ENCODE peak calls at places on chromosome 1, in eight cellular contexts. One of them, this sample, is unnamed.

GRCh38 chr1:174996474-174996873 is 3.3 kb upstream of the CACYBP start:
- DNase-seq in prostate gland: no peak
- DNase-seq in adrenal gland: no peak
- DNase-seq in testis: no peak
- DNase-seq in A549: no peak
- DNase-seq in spleen: no peak
- DNase-seq in GM12878: no peak
- DNase-seq in tibial nerve: no peak
- DNase-seq in this sample: no peak

GRCh38 chr1:156337888-156338179 is 258 bp downstream of the CCT3 start:
- DNase-seq in GM12878: no peak
- DNase-seq in adrenal gland: no peak
- DNase-seq in spleen: no peak
- DNase-seq in prostate gland: no peak
- DNase-seq in tibial nerve: no peak
- DNase-seq in testis: no peak
- DNase-seq in A549: no peak
- DNase-seq in this sample: no peak

GRCh38 chr1:112256413-112256812 is 139.6 kb upstream of the CTTNBP2NL start:
- DNase-seq in A549: no peak
- DNase-seq in prostate gland: no peak
- DNase-seq in spleen: no peak
- DNase-seq in tibial nerve: no peak
- DNase-seq in GM12878: no peak
- DNase-seq in testis: no peak
- DNase-seq in adrenal gland: no peak
- DNase-seq in this sample: no peak

GRCh38 chr1:8384088-8384487 is 66.2 kb downstream of the SLC45A1 start:
- DNase-seq in testis: no peak
- DNase-seq in GM12878: no peak
- DNase-seq in spleen: no peak
- DNase-seq in tibial nerve: no peak
- DNase-seq in prostate gland: no peak
- DNase-seq in A549: no peak
- DNase-seq in adrenal gland: no peak
- DNase-seq in this sample: no peak

GRCh38 chr1:239426821-239427495 is 40.6 kb downstream of the CHRM3 start:
- DNase-seq in spleen: no peak
- DNase-seq in A549: no peak
- DNase-seq in testis: no peak
- DNase-seq in prostate gland: no peak
- DNase-seq in GM12878: no peak
- DNase-seq in tibial nerve: no peak
- DNase-seq in adrenal gland: no peak
- DNase-seq in this sample: no peak

GRCh38 chr1:183993132-183993531 is 44.4 kb downstream of the COLGALT2 start:
- DNase-seq in GM12878: no peak
- DNase-seq in adrenal gland: no peak
- DNase-seq in testis: no peak
- DNase-seq in tibial nerve: no peak
- DNase-seq in A549: no peak
- DNase-seq in spleen: no peak
- DNase-seq in prostate gland: no peak
- DNase-seq in this sample: no peak

GRCh38 chr1:223074427-223074826 is 68.6 kb downstream of the TLR5 start:
- DNase-seq in prostate gland: no peak
- DNase-seq in spleen: no peak
- DNase-seq in A549: no peak
- DNase-seq in testis: no peak
- DNase-seq in GM12878: no peak
- DNase-seq in tibial nerve: no peak
- DNase-seq in adrenal gland: no peak
- DNase-seq in this sample: peak; percentile 37

GRCh38 chr1:218436997-218437396 is 91.9 kb downstream of the TGFB2 start:
- DNase-seq in testis: no peak
- DNase-seq in A549: no peak
- DNase-seq in prostate gland: no peak
- DNase-seq in GM12878: no peak
- DNase-seq in adrenal gland: no peak
- DNase-seq in tibial nerve: no peak
- DNase-seq in spleen: no peak
- DNase-seq in this sample: no peak

GRCh38 chr1:25844485-25845337 is 14.5 kb downstream of the AUNIP start:
- DNase-seq in prostate gland: no peak
- DNase-seq in GM12878: no peak
- DNase-seq in A549: no peak
- DNase-seq in spleen: no peak
- DNase-seq in adrenal gland: no peak
- DNase-seq in testis: no peak
- DNase-seq in tibial nerve: no peak
- DNase-seq in this sample: no peak

DNA sequence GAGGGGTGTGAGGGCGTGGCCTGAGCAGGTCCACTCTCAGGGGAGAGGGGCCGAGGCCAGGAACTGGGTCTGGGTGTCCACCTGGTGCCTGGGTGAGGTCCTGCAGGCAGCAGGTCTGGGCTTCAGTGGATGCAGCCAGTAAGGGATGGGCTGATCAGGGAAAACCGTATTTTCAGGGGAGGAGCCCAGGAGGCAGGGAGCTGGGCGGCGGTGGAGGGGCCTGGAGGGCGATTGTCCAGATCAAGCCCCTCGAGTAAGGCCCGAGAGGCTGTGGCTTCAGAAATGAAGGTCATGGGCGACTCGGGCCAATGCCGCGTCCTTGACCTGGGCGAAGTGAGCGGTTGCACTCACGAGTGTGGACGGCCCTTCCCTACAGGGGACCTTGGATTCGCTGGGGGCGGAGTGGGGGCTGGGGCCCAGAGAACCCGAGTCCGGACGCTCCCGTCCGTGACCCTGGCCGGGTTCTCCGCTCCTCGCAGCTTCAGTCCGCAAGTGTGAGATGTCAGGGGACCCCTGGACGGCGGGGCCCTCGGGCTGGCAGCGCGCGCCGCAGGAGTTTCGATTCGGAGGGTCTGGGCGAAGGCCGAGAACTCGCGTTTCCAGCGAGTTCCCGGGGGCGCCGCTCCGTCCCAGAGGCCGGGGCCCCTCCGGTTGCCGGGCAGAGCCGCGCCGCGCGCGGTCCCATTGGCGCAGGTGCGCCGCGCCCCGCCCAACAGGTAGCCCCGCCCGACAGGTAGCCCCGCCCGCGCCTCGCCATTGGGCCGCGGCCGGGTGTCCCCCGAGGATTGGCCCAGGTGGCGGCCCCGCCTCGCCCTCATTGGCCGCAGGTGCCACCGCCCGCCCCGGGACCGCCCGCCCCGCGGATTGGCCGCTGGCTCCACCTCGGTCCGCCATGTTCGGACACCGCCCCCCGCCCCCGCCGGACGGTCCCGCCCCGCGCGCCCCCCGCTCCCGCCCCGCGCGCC is at the start of gene PRKCZ:
- DNase-seq in A549: peak; percentile 86
- DNase-seq in tibial nerve: no peak
- DNase-seq in adrenal gland: peak; percentile 94
- DNase-seq in GM12878: peak; percentile 28
- DNase-seq in spleen: peak; percentile 96
- DNase-seq in testis: peak; percentile 92
- DNase-seq in prostate gland: peak; percentile 94
- DNase-seq in this sample: peak; percentile 88
- TF ChIP-seq POLR2A in A549: peak; percentile 47
- TF ChIP-seq POLR2A in tibial nerve: no peak
- TF ChIP-seq POLR2A in adrenal gland: no peak
- TF ChIP-seq POLR2A in GM12878: no peak
- TF ChIP-seq POLR2A in spleen: peak; percentile 19
- TF ChIP-seq POLR2A in testis: no peak
- TF ChIP-seq POLR2A in prostate gland: peak; percentile 41
- TF ChIP-seq POLR2A in this sample: peak; percentile 42

GRCh38 chr1:46615088-46615487 is 1.5 kb downstream of the MOB3C start:
- DNase-seq in prostate gland: no peak
- DNase-seq in testis: no peak
- DNase-seq in GM12878: no peak
- DNase-seq in tibial nerve: no peak
- DNase-seq in adrenal gland: no peak
- DNase-seq in A549: no peak
- DNase-seq in spleen: no peak
- DNase-seq in this sample: no peak
- H3K4me3 ChIP-seq in prostate gland: no peak overlapping the region
- H3K4me3 ChIP-seq in testis: no peak overlapping the region
- H3K4me3 ChIP-seq in GM12878: peak overlapping the region; percentile 96
- H3K4me3 ChIP-seq in tibial nerve: no peak overlapping the region
- H3K4me3 ChIP-seq in adrenal gland: no peak overlapping the region
- H3K4me3 ChIP-seq in A549: no peak overlapping the region
- H3K4me3 ChIP-seq in spleen: no peak overlapping the region
- H3K4me3 ChIP-seq in this sample: no peak overlapping the region

GRCh38 chr1:198680174-198680871 is 41.5 kb downstream of the PTPRC start:
- DNase-seq in A549: no peak
- DNase-seq in adrenal gland: no peak
- DNase-seq in testis: no peak
- DNase-seq in GM12878: no peak
- DNase-seq in tibial nerve: no peak
- DNase-seq in spleen: peak; percentile 74
- DNase-seq in prostate gland: no peak
- DNase-seq in this sample: no peak

GRCh38 chr1:198678901-198679329 is 40.1 kb downstream of the PTPRC start:
- DNase-seq in GM12878: no peak
- DNase-seq in testis: no peak
- DNase-seq in prostate gland: no peak
- DNase-seq in tibial nerve: no peak
- DNase-seq in A549: no peak
- DNase-seq in spleen: peak; percentile 81
- DNase-seq in adrenal gland: no peak
- DNase-seq in this sample: no peak

GRCh38 chr1:198677027-198677426 is 38.2 kb downstream of the PTPRC start:
- DNase-seq in testis: no peak
- DNase-seq in spleen: no peak
- DNase-seq in tibial nerve: no peak
- DNase-seq in adrenal gland: no peak
- DNase-seq in GM12878: no peak
- DNase-seq in prostate gland: no peak
- DNase-seq in A549: no peak
- DNase-seq in this sample: no peak

GRCh38 chr1:198679535-198680173 is 40.8 kb downstream of the PTPRC start:
- DNase-seq in A549: no peak
- DNase-seq in spleen: peak; percentile 86
- DNase-seq in tibial nerve: no peak
- DNase-seq in prostate gland: no peak
- DNase-seq in testis: peak; percentile 36
- DNase-seq in GM12878: no peak
- DNase-seq in adrenal gland: no peak
- DNase-seq in this sample: peak; percentile 54

GRCh38 chr1:198678301-198678836 is 39.5 kb downstream of the PTPRC start:
- DNase-seq in spleen: no peak
- DNase-seq in tibial nerve: no peak
- DNase-seq in GM12878: no peak
- DNase-seq in prostate gland: no peak
- DNase-seq in adrenal gland: no peak
- DNase-seq in testis: no peak
- DNase-seq in A549: no peak
- DNase-seq in this sample: no peak
- H3K4me1 ChIP-seq in spleen: peaks cover 100% of the 10 kb centered on the region
- H3K4me1 ChIP-seq in tibial nerve: peaks cover 6% of the 10 kb centered on the region
- H3K4me1 ChIP-seq in GM12878: peaks cover 59% of the 10 kb centered on the region
- H3K4me1 ChIP-seq in prostate gland: no peaks in the 10 kb centered on the region
- H3K4me1 ChIP-seq in adrenal gland: no peaks in the 10 kb centered on the region
- H3K4me1 ChIP-seq in testis: no peaks in the 10 kb centered on the region
- H3K4me1 ChIP-seq in A549: no peaks in the 10 kb centered on the region
- H3K4me1 ChIP-seq in this sample: no peaks in the 10 kb centered on the region

GRCh38 chr1:17439250-17440073 is at the start of gene RCC2:
- DNase-seq in adrenal gland: peak; percentile 70
- DNase-seq in A549: peak; percentile 79
- DNase-seq in spleen: peak; percentile 93
- DNase-seq in prostate gland: peak; percentile 37
- DNase-seq in tibial nerve: peak; percentile 22
- DNase-seq in GM12878: no peak
- DNase-seq in testis: peak; percentile 73
- DNase-seq in this sample: peak; percentile 77

GRCh38 chr1:17438977-17439249 is 564 bp downstream of the RCC2 start:
- DNase-seq in spleen: peak; percentile 83
- DNase-seq in prostate gland: no peak
- DNase-seq in tibial nerve: no peak
- DNase-seq in testis: no peak
- DNase-seq in GM12878: no peak
- DNase-seq in A549: no peak
- DNase-seq in adrenal gland: peak; percentile 24
- DNase-seq in this sample: no peak

GRCh38 chr1:17436380-17437174 is 2.9 kb downstream of the RCC2 start:
- DNase-seq in prostate gland: no peak
- DNase-seq in testis: no peak
- DNase-seq in tibial nerve: no peak
- DNase-seq in spleen: no peak
- DNase-seq in GM12878: no peak
- DNase-seq in A549: no peak
- DNase-seq in adrenal gland: no peak
- DNase-seq in this sample: no peak

GRCh38 chr1:17438176-17438976 is 1.1 kb downstream of the RCC2 start:
- DNase-seq in tibial nerve: peak; percentile 45
- DNase-seq in adrenal gland: peak; percentile 62
- DNase-seq in testis: peak; percentile 70
- DNase-seq in spleen: peak; percentile 94
- DNase-seq in A549: peak; percentile 61
- DNase-seq in prostate gland: peak; percentile 54
- DNase-seq in GM12878: no peak
- DNase-seq in this sample: peak; percentile 77

DNA sequence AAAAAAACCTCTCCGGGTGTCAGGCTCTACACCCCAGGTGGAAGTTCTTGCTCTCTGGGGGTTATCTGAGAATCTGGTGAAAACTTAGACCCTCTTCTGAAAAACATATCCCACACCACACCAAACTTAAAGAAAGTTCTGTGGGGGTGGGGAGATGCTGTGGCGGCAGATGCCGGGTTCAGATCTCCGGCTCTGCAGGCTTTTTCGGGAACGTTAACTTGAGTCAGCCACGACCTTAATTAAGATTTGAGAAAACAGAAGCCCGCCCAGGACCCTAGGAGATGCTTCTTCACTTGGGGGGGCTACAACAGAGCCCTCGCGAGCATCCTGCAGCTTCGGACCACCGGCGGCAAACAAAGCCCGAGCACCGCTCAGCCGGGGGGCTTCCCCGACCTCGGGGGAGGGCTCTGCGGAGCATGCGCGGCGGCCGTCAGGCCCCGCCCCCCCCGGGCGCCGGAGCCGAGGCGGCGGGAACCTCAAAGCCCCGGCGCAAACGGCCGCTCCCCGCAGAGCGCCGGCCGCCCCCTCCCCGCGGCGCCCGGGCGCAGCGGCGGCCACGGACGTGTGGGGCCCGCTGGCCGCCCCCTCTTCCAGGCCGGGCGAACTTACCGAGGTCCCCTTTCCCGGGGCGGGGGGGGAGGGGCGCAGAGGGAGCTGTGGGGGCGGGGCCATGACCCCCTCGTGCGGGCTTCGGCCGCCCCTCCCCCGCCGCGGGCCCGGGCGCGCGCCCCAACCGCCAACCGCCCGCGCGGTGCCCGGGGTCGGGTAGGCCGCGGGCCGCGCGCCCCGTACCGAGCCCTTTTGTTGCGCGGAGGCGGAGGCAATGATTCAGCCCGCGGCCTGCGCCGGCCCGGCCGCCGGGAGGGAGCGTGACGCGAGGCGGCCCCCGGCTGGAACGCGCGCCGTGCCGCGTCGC is 2.0 kb downstream of the RCC2 start:
- DNase-seq in prostate gland: no peak
- DNase-seq in spleen: peak; percentile 91
- DNase-seq in A549: peak; percentile 35
- DNase-seq in adrenal gland: peak; percentile 25
- DNase-seq in tibial nerve: no peak
- DNase-seq in GM12878: no peak
- DNase-seq in testis: peak; percentile 48
- DNase-seq in this sample: peak; percentile 34
- TF ChIP-seq POLR2A in prostate gland: no peak
- TF ChIP-seq POLR2A in spleen: no peak
- TF ChIP-seq POLR2A in A549: no peak
- TF ChIP-seq POLR2A in adrenal gland: no peak
- TF ChIP-seq POLR2A in tibial nerve: no peak
- TF ChIP-seq POLR2A in GM12878: peak; percentile 50
- TF ChIP-seq POLR2A in testis: no peak
- TF ChIP-seq POLR2A in this sample: no peak

This sample was measured in heart left ventricle.